ENCODE peak calls at places on chromosome 18, in ten cellular contexts. D is sciatic nerve, O is NCI-H460, S is BE2C, N is AG04449, W is hepatocyte, B is AML-193, M is NCI-H1092 treated with DMSO at 0.1 percent for 48 hours, Z is MM.1S, T is stromal cell of bone marrow. Q is an unnamed sample.

GRCh38 chr18:7479756-7480155 is 87.4 kb upstream of the PTPRM start:
- DNase-seq in D (no peak), T (no peak), B (no peak), M (no peak), O (no peak), Z (no peak), S (no peak), W (no peak), N (no peak), Q (no peak)

GRCh38 chr18:22045221-22045918 is 124.0 kb upstream of the GATA6 start:
- DNase-seq in D (no peak), W (peak; percentile 68), S (no peak), Z (no peak), O (no peak), B (no peak), T (no peak), N (no peak), M (no peak), Q (no peak)

GRCh38 chr18:6553234-6553900 is 138.7 kb upstream of the L3MBTL4 start:
- DNase-seq in O (no peak), N (no peak), M (no peak), W (no peak), S (no peak), D (no peak), B (no peak), T (no peak), Z (no peak), Q (no peak)

GRCh38 chr18:10351221-10351795 is 103.1 kb upstream of the APCDD1 start:
- DNase-seq in B (no peak), D (no peak), M (no peak), N (peak; percentile 21), W (no peak), O (no peak), S (no peak), Z (no peak), T (no peak), Q (no peak)

GRCh38 chr18:63025251-63025710 is 294.3 kb downstream of the BCL2 start:
- DNase-seq in M (peak; percentile 61), D (no peak), B (no peak), O (peak; percentile 13), W (peak; percentile 62), S (peak; percentile 66), N (no peak), T (no peak), Z (peak; percentile 27), Q (peak; percentile 62)

GRCh38 chr18:22828171-22828570 is 105.0 kb upstream of the RBBP8 start:
- DNase-seq in N (no peak), S (no peak), W (no peak), M (no peak), B (no peak), T (peak; percentile 44), O (no peak), Z (no peak), D (no peak), Q (no peak)

GRCh38 chr18:48678237-48679115 is 139.6 kb downstream of the CTIF start:
- DNase-seq in O (no peak), T (no peak), D (no peak), Z (no peak), W (no peak), N (no peak), M (no peak), S (no peak), B (no peak), Q (no peak)

GRCh38 chr18:38948436-38948835 is 1382.8 kb upstream of the CELF4 start:
- DNase-seq in S (no peak), B (no peak), W (peak; percentile 32), N (no peak), M (no peak), O (no peak), D (no peak), Z (no peak), T (no peak), Q (no peak)

GRCh38 chr18:27922780-27923179 is 254.2 kb downstream of the CDH2 start:
- DNase-seq in Z (no peak), N (no peak), T (no peak), M (no peak), W (no peak), O (no peak), D (no peak), S (no peak), B (no peak), Q (no peak)

GRCh38 chr18:43236921-43237320 is 40.4 kb downstream of the SYT4 start:
- DNase-seq in Z (no peak), M (no peak), O (no peak), B (no peak), S (no peak), W (no peak), D (no peak), N (no peak), T (no peak), Q (no peak)

GRCh38 chr18:54327818-54328217 is 29.8 kb downstream of the STARD6 start:
- DNase-seq in W (no peak), B (no peak), M (no peak), N (no peak), D (no peak), T (no peak), O (no peak), S (no peak), Z (no peak), Q (no peak)

GRCh38 chr18:74248189-74248975 is 43.4 kb downstream of the CYB5A start:
- DNase-seq in Z (no peak), S (no peak), B (no peak), D (no peak), M (no peak), N (no peak), T (no peak), W (no peak), O (no peak), Q (no peak)

GRCh38 chr18:54859667-54860421 is 31.6 kb downstream of the RAB27B start:
- DNase-seq in N (no peak), O (no peak), D (no peak), M (no peak), B (no peak), W (no peak), S (no peak), T (no peak), Z (no peak), Q (no peak)

GRCh38 chr18:48827321-48828200 is 123.2 kb downstream of the SMAD7 start:
- DNase-seq in W (peak; percentile 77), D (peak; percentile 59), T (peak; percentile 79), M (peak; percentile 93), O (no peak), S (no peak), Z (no peak), B (no peak), N (no peak), Q (peak; percentile 15)

GRCh38 chr18:65016631-65017371 is 734.0 kb upstream of the CDH7 start:
- DNase-seq in T (no peak), W (no peak), S (no peak), N (no peak), O (no peak), B (no peak), Z (no peak), M (no peak), D (no peak), Q (no peak)

GRCh38 chr18:74996055-74996454 is 212.9 kb downstream of the PTGR3 start:
- DNase-seq in D (no peak), N (no peak), B (no peak), O (no peak), Z (no peak), S (no peak), T (no peak), M (peak; percentile 94), W (no peak), Q (no peak)

GRCh38 chr18:60506682-60507081 is 134.1 kb upstream of the MC4R start:
- DNase-seq in O (no peak), S (peak; percentile 35), W (no peak), T (no peak), N (no peak), D (no peak), Z (no peak), B (no peak), M (no peak), Q (no peak)

GRCh38 chr18:34866739-34867138 is 156.6 kb downstream of the DTNA start:
- DNase-seq in T (no peak), S (no peak), O (no peak), Z (no peak), M (no peak), D (no peak), B (no peak), W (peak; percentile 14), N (no peak), Q (no peak)

GRCh38 chr18:6744816-6745455 is 15.4 kb downstream of the ARHGAP28 start:
- DNase-seq in D (no peak), M (no peak), S (no peak), Z (no peak), T (no peak), W (no peak), N (no peak), O (no peak), B (no peak), Q (no peak)

GRCh38 chr18:36697905-36698304 is 130.9 kb downstream of the TPGS2 start:
- DNase-seq in M (no peak), B (no peak), O (no peak), T (peak; percentile 77), N (peak; percentile 70), Z (no peak), W (no peak), D (no peak), S (no peak), Q (no peak)

GRCh38 chr18:3983351-3983969 is 471.6 kb downstream of the DLGAP1 start:
- DNase-seq in W (no peak), Z (no peak), M (no peak), D (no peak), B (no peak), T (peak; percentile 91), O (no peak), N (peak; percentile 47), S (no peak), Q (no peak)

GRCh38 chr18:57644540-57644939 is 22.9 kb upstream of the NARS1 start:
- DNase-seq in D (no peak), N (no peak), B (peak; percentile 4), S (no peak), O (no peak), T (no peak), Z (no peak), M (no peak), W (no peak), Q (no peak)

GRCh38 chr18:7568426-7568825 is 1.3 kb downstream of the PTPRM start:
- DNase-seq in N (no peak), M (no peak), S (no peak), W (peak; percentile 66), O (no peak), T (no peak), Z (no peak), B (no peak), D (peak; percentile 73), Q (peak; percentile 50)

GRCh38 chr18:23689031-23689615 is at the start of gene LAMA3:
- DNase-seq in D (peak; percentile 71), Z (peak; percentile 24), B (no peak), O (peak; percentile 26), N (no peak), T (peak; percentile 51), M (peak; percentile 47), S (peak; percentile 32), W (peak; percentile 86), Q (peak; percentile 77)

GRCh38 chr18:54127759-54128378 is 96.6 kb downstream of the MBD2 start:
- DNase-seq in D (no peak), O (peak; percentile 48), S (peak; percentile 30), B (peak; percentile 36), W (peak; percentile 77), M (peak; percentile 47), Z (peak; percentile 47), N (no peak), T (peak; percentile 50), Q (peak; percentile 55)

Q was measured in WERI-Rb-1.